ENCODE peak calls at places on chromosomes 6 and 20, in seven cellular contexts. V is HCT116, M is K562, A is HepG2, I is SK-N-SH, G is H1, H is GM12878. Y is an unnamed sample.

GRCh38 chr6:16438677-16439615 is 200.6 kb downstream of the GMPR start:
- DNase-seq in V (no peak), A (no peak), M (peak), I (no peak), H (peak), G (no peak), Y (no peak)

GRCh38 chr6:137051790-137052472 is 7.2 kb upstream of the IL20RA start:
- DNase-seq in A (peak), M (no peak), H (no peak), V (peak), G (no peak), I (no peak), Y (no peak)

GRCh38 chr6:32973934-32974333 is 5.5 kb downstream of the BRD2 start:
- DNase-seq in G (no peak), V (no peak), A (no peak), H (no peak), M (peak), I (peak), Y (no peak)

GRCh38 chr20:9417665-9418064 is 96.7 kb upstream of the LAMP5 start:
- DNase-seq in M (no peak), H (no peak), V (no peak), A (no peak), G (no peak), I (no peak), Y (no peak)

GRCh38 chr20:60481051-60481741 is 523.0 kb downstream of the CDH26 start:
- DNase-seq in G (no peak), H (no peak), M (no peak), V (no peak), A (no peak), I (no peak), Y (no peak)

GRCh38 chr20:41047975-41048305 is 19.3 kb downstream of the TOP1 start:
- DNase-seq in M (no peak), H (no peak), G (no peak), V (no peak), A (no peak), I (no peak), Y (no peak)

GRCh38 chr6:147099974-147100373 is 104.2 kb upstream of the STXBP5 start:
- DNase-seq in V (no peak), A (no peak), H (no peak), M (no peak), G (no peak), I (no peak), Y (no peak)

GRCh38 chr6:169950558-169950957 is 199.1 kb downstream of the ERMARD start:
- DNase-seq in G (no peak), H (no peak), V (peak), M (no peak), A (no peak), I (no peak), Y (no peak)

GRCh38 chr6:20367716-20368485 is 33.8 kb upstream of the E2F3 start:
- DNase-seq in G (no peak), M (peak), A (no peak), H (no peak), V (no peak), I (no peak), Y (no peak)

GRCh38 chr20:38809942-38810341 is 4.4 kb downstream of the PPP1R16B start:
- DNase-seq in I (no peak), V (no peak), H (no peak), G (no peak), A (no peak), M (no peak), Y (no peak)

GRCh38 chr20:3685341-3685740 is 3.5 kb upstream of the ADAM33 start:
- DNase-seq in G (no peak), V (no peak), A (no peak), I (no peak), H (no peak), M (no peak), Y (no peak)

GRCh38 chr6:7042056-7042653 is 65.6 kb upstream of the RREB1 start:
- DNase-seq in M (peak), H (no peak), I (no peak), A (peak), G (no peak), V (no peak), Y (no peak)

GRCh38 chr6:142746524-142746923 is 198.5 kb downstream of the HIVEP2 start:
- DNase-seq in M (peak), A (peak), G (no peak), I (peak), V (no peak), H (no peak), Y (no peak)

GRCh38 chr20:8271727-8272126 is 139.7 kb downstream of the PLCB1 start:
- DNase-seq in A (no peak), M (no peak), G (no peak), I (no peak), V (no peak), H (no peak), Y (no peak)

GRCh38 chr6:116424001-116424400 is 37.2 kb upstream of the CALHM6 start:
- DNase-seq in A (no peak), M (no peak), H (no peak), I (no peak), V (no peak), G (no peak), Y (no peak)

GRCh38 chr6:92715991-92716390 is 703.4 kb downstream of the EPHA7 start:
- DNase-seq in H (no peak), A (no peak), V (no peak), I (no peak), G (no peak), M (no peak), Y (no peak)

GRCh38 chr6:154622618-154623336 is 110.4 kb upstream of the SCAF8 start:
- DNase-seq in V (no peak), H (no peak), G (no peak), I (no peak), A (no peak), M (no peak), Y (no peak)

GRCh38 chr6:70839286-70840266 is 117.3 kb downstream of the B3GAT2 start:
- DNase-seq in I (no peak), H (no peak), M (peak), G (no peak), A (peak), V (no peak), Y (no peak)

GRCh38 chr20:41001497-41001896 is 27.1 kb upstream of the TOP1 start:
- DNase-seq in H (no peak), M (no peak), A (no peak), I (no peak), G (no peak), V (no peak), Y (no peak)

DNA sequence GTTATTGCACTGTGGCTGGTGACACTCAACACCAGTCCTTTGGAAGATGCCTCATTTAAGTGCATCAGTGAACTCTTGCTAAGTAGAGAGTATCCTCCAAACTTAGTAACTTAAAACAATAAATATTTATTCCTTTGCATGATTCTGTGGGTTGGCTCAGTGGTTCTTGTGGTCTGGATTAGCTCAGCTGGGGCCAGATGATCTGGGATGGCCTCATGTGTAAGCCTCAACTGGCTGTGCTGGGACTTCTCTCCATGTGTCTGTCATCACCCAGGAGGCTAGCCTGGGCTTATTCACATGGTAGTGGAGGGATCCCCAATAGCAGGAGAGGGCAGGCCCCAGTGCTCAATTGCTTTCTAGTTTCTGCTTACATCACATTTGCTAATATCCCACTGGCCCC is 8.3 kb downstream of the LRRN4 start:
- DNase-seq in I (no peak), M (no peak), H (no peak), A (no peak), V (no peak), G (no peak), Y (no peak)
- H3K27ac ChIP-seq in I (no peak), M (no peak), H (no peak), A (no peak), V (no peak), G (no peak), Y (no peak)

GRCh38 chr6:27059621-27060425 is 187.7 kb upstream of the PRSS16 start:
- DNase-seq in G (no peak), V (no peak), A (peak), H (no peak), I (peak), M (peak), Y (no peak)

GRCh38 chr6:27061235-27061993 is 186.1 kb upstream of the PRSS16 start:
- DNase-seq in H (no peak), V (no peak), A (peak), M (no peak), I (no peak), G (no peak), Y (no peak)

GRCh38 chr6:27053738-27054137 is 193.8 kb upstream of the PRSS16 start:
- DNase-seq in H (peak), G (no peak), M (no peak), I (no peak), A (no peak), V (no peak), Y (no peak)

DNA sequence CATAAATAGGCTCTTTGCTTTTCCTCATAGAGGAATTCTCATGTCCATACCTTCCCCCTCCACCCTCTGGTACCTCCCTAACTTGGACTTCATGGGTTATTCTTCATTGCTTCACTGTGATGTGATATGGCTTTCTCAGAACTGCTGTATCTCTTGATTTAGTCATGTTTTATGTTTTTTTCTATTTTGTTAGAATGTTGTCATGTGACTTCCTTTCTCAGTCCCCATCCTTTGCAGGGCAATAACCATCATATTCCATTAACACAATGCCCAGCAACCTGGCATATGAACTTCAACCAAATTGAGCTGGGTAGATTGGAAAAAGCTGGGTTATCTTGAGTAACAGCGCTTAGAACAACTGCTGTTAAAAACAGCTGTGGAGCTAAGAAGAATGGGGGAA is 190.9 kb upstream of the PRSS16 start:
- DNase-seq in A (no peak), V (no peak), G (no peak), M (no peak), I (no peak), H (no peak), Y (no peak)
- TF ChIP-seq SIN3A in A (no peak), V (no peak), G (no peak), M (no peak), I (no peak), H (no peak), Y (no peak)

GRCh38 chr6:31795616-31796298 is at the start of gene VARS1:
- DNase-seq in H (peak), I (peak), A (peak), M (peak), G (no peak), V (peak), Y (no peak)
- H3K27ac ChIP-seq in H (peak), I (peak), A (peak), M (peak), G (peak), V (peak), Y (peak)

DNA sequence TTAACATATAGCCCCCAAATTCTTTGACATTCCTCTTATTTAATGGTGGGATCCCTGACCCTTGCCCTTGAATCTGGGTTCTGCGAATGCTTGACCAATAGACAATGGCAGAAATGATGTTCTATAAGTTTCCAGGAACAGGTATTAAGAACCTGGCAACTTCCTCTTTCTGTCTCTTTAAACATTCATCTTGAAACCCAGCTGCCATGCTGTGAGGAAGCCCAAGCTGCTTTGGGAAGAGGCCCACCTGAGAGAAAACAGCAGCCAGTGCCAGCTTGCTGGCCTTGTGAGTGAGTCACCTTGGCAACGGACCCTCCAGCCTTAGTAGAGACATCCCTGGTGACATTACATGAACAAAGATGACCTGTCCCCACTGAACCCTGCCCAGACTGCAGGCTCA is 45.2 kb upstream of the RALY start:
- DNase-seq in I (no peak), V (no peak), A (no peak), H (no peak), M (no peak), G (no peak), Y (no peak)
- TF ChIP-seq SIN3A in I (no peak), V (no peak), A (no peak), H (no peak), M (no peak), G (no peak), Y (no peak)

DNA sequence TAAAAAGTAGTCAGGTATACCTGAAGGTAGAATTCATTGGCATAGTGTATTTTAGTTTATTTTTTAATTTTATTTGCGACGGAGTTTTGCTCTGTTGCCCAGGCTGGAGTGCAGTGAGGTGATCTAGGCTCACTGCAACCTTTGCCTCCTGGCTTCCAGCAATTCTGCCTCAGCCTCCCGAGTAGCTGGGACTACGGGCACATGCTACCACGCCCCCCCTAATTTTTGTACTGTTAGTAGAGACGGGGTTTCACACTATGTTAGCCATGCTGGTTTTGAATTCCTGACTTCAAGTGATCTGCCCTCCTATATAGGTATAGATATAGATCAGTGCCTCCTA is 102.8 kb upstream of the PRSS16 start:
- DNase-seq in H (no peak), A (no peak), V (no peak), I (no peak), M (peak), G (no peak), Y (no peak)
- H3K27ac ChIP-seq in H (peak), A (no peak), V (peak), I (peak), M (peak), G (no peak), Y (peak)

DNA sequence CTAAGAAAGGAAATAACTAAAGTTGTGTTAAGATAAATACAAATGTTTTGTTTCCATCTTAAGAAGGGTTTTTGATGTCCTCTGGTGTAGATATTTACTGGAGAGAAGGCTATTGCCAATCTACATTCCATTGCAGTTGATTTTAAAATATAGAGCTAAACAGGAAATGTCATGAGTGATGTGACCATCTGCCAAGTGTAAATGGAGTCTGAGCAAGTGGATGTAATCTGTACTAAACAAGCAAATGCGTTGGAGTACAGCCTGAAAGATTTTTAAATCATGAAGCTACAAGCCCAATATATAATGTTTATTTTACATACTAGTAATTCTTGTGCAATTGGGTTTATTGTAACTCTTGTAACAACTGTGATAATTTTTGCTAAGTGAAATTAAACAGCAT is 47.0 kb upstream of the FLRT3 start:
- DNase-seq in G (no peak), I (no peak), V (no peak), M (no peak), A (no peak), H (no peak), Y (no peak)
- TF ChIP-seq SIN3A in G (no peak), I (no peak), V (no peak), M (no peak), A (no peak), H (no peak), Y (no peak)

Y was measured in Panc1.